ENCODE peak calls at places on chromosomes 4 and X, in seven cellular contexts. B, F, Y, W, U, J and P are unnamed samples.

GRCh38 chrX:129958814-129959492 is 23.5 kb upstream of the BCORL1 start:
- DNase-seq in B (no peak), F (no peak), Y (no peak), W (no peak), U (no peak), J (no peak), P (no peak)

GRCh38 chr4:100504086-100504874 is 13.5 kb downstream of the EMCN start:
- DNase-seq in B (no peak), F (no peak), Y (no peak), W (no peak), U (no peak), J (peak; percentile 10), P (no peak)

GRCh38 chr4:116101321-116101720 is 984.1 kb downstream of the TRAM1L1 start:
- DNase-seq in B (no peak), F (no peak), Y (no peak), W (no peak), U (no peak), J (no peak), P (no peak)

GRCh38 chrX:40539214-40540142 is 41.3 kb upstream of the ATP6AP2 start:
- DNase-seq in B (peak; percentile 56), F (peak; percentile 28), Y (peak; percentile 54), W (peak; percentile 6), U (no peak), J (peak; percentile 48), P (peak; percentile 40)

GRCh38 chrX:149527705-149528104 is 13.1 kb upstream of the EOLA1 start:
- DNase-seq in B (no peak), F (peak; percentile 36), Y (peak; percentile 36), W (no peak), U (no peak), J (peak; percentile 49), P (no peak)

GRCh38 chr4:74624351-74625151 is 169.8 kb downstream of the BTC start:
- DNase-seq in B (no peak), F (peak; percentile 8), Y (no peak), W (peak; percentile 76), U (no peak), J (peak; percentile 97), P (no peak)

GRCh38 chr4:1784789-1785591 is 8.1 kb upstream of the FGFR3 start:
- DNase-seq in B (no peak), F (no peak), Y (no peak), W (no peak), U (no peak), J (no peak), P (no peak)

GRCh38 chr4:55906999-55907398 is 41.7 kb upstream of the CEP135 start:
- DNase-seq in B (no peak), F (no peak), Y (no peak), W (peak; percentile 41), U (no peak), J (no peak), P (no peak)

GRCh38 chrX:9829308-9830267 is 43.4 kb downstream of the SHROOM2 start:
- DNase-seq in B (no peak), F (no peak), Y (no peak), W (peak; percentile 50), U (no peak), J (peak; percentile 86), P (no peak)

GRCh38 chr4:108466936-108467902 is 153.2 kb upstream of the RPL34 start:
- DNase-seq in B (no peak), F (no peak), Y (no peak), W (peak; percentile 67), U (no peak), J (peak; percentile 94), P (no peak)

GRCh38 chrX:107566603-107567262 is 61.6 kb upstream of the PRPS1 start:
- DNase-seq in B (no peak), F (no peak), Y (no peak), W (no peak), U (no peak), J (peak; percentile 26), P (no peak)

GRCh38 chr4:124386648-124387047 is 325.9 kb downstream of the ANKRD50 start:
- DNase-seq in B (no peak), F (no peak), Y (no peak), W (no peak), U (no peak), J (peak; percentile 68), P (no peak)

GRCh38 chrX:133638285-133638684 is 223.0 kb upstream of the GPC4 start:
- DNase-seq in B (no peak), F (no peak), Y (no peak), W (no peak), U (no peak), J (no peak), P (no peak)

GRCh38 chr4:7394184-7394575 is 40.5 kb downstream of the PSAPL1 start:
- DNase-seq in B (peak; percentile 24), F (no peak), Y (no peak), W (no peak), U (no peak), J (no peak), P (no peak)

GRCh38 chr4:52750819-52751348 is 341 bp downstream of the ERVMER34-1 start:
- DNase-seq in B (peak; percentile 43), F (no peak), Y (no peak), W (no peak), U (no peak), J (no peak), P (peak; percentile 2)

GRCh38 chr4:41507292-41507933 is 30.5 kb upstream of the LIMCH1 start:
- DNase-seq in B (no peak), F (no peak), Y (no peak), W (no peak), U (no peak), J (no peak), P (no peak)

GRCh38 chr4:133154725-133155124 is 5.6 kb downstream of the PCDH10 start:
- DNase-seq in B (no peak), F (no peak), Y (no peak), W (peak; percentile 15), U (no peak), J (peak; percentile 79), P (no peak)

GRCh38 chr4:159012381-159012780 is 90.5 kb upstream of the RAPGEF2 start:
- DNase-seq in B (no peak), F (no peak), Y (no peak), W (peak; percentile 69), U (no peak), J (peak; percentile 75), P (no peak)

GRCh38 chr4:7428261-7429068 is 6.3 kb downstream of the PSAPL1 start:
- DNase-seq in B (peak; percentile 32), F (no peak), Y (no peak), W (no peak), U (peak; percentile 30), J (no peak), P (no peak)

GRCh38 chrX:153474718-153475117 is 4.3 kb upstream of the HAUS7 start:
- DNase-seq in B (peak; percentile 69), F (peak; percentile 54), Y (peak; percentile 42), W (no peak), U (peak; percentile 49), J (peak; percentile 45), P (peak; percentile 33)

GRCh38 chr4:1725521-1725920 is 4.2 kb downstream of the TACC3 start:
- DNase-seq in B (no peak), F (no peak), Y (no peak), W (no peak), U (no peak), J (no peak), P (no peak)

GRCh38 chr4:60948008-60948407 is 252.1 kb upstream of the ADGRL3 start:
- DNase-seq in B (no peak), F (no peak), Y (no peak), W (peak; percentile 13), U (no peak), J (peak; percentile 18), P (no peak)